ENCODE peak calls at places on chromosomes 1 and 21, in eight cellular contexts. F is K562, D is GM23338, Z is A549, C is Panc1, W is GM12878, S is HL-60, I is HCT116. M is an unnamed sample.

GRCh38 chr1:21763694-21764419 is 19.1 kb downstream of the USP48 start:
- DNase-seq in S (no peak), Z (no peak), C (no peak), W (no peak), D (no peak), I (no peak), F (no peak), M (no peak)

GRCh38 chr1:27536767-27537166 is 46.8 kb upstream of the WASF2 start:
- DNase-seq in Z (no peak), F (no peak), C (no peak), I (no peak), S (no peak), W (no peak), D (peak), M (no peak)

GRCh38 chr21:44327603-44327974 is 11.6 kb downstream of the CFAP410 start:
- DNase-seq in D (no peak), Z (no peak), I (no peak), F (no peak), S (no peak), W (no peak), C (no peak), M (no peak)

GRCh38 chr1:19219451-19219850 is 9.4 kb upstream of the UBR4 start:
- DNase-seq in I (no peak), F (no peak), W (no peak), Z (no peak), D (no peak), C (no peak), S (no peak), M (no peak)

GRCh38 chr21:27571706-27572105 is 604.8 kb upstream of the ADAMTS5 start:
- DNase-seq in W (no peak), D (no peak), C (no peak), S (no peak), F (no peak), Z (no peak), I (no peak), M (no peak)

GRCh38 chr1:29711582-29712274 is 475.4 kb downstream of the PTPRU start:
- DNase-seq in F (no peak), Z (no peak), W (peak), C (no peak), D (no peak), I (no peak), S (no peak), M (no peak)

GRCh38 chr21:44423941-44424607 is 31.2 kb upstream of the LRRC3 start:
- DNase-seq in D (no peak), W (no peak), S (no peak), C (no peak), F (no peak), I (no peak), Z (no peak), M (no peak)

GRCh38 chr1:8903410-8903809 is 24.9 kb upstream of the ENO1 start:
- DNase-seq in I (no peak), C (no peak), W (no peak), D (no peak), S (peak), F (no peak), Z (no peak), M (no peak)

GRCh38 chr1:12464028-12464427 is 154.0 kb downstream of the DHRS3 start:
- DNase-seq in Z (no peak), C (no peak), S (no peak), F (no peak), I (no peak), W (no peak), D (no peak), M (no peak)

GRCh38 chr21:38688068-38688467 is 117.7 kb upstream of the ETS2 start:
- DNase-seq in C (no peak), D (no peak), F (no peak), I (no peak), Z (no peak), W (no peak), S (no peak), M (no peak)

GRCh38 chr1:223429313-223429731 is 36.1 kb downstream of the CCDC185 start:
- DNase-seq in F (no peak), I (no peak), C (no peak), S (no peak), Z (no peak), D (no peak), W (no peak), M (no peak)

GRCh38 chr1:93029317-93029716 is 49.8 kb upstream of the MTF2 start:
- DNase-seq in Z (no peak), I (no peak), W (peak), S (no peak), C (no peak), D (no peak), F (no peak), M (no peak)

GRCh38 chr1:6235302-6235680 is 473 bp downstream of the ICMT start:
- DNase-seq in W (no peak), S (no peak), D (peak), C (no peak), Z (no peak), F (no peak), I (no peak), M (no peak)

GRCh38 chr1:160164121-160164520 is 12.7 kb downstream of the ATP1A4 start:
- DNase-seq in C (no peak), W (no peak), D (no peak), Z (no peak), S (no peak), I (no peak), F (no peak), M (no peak)

GRCh38 chr1:33169290-33170055 is 12.4 kb downstream of the TRIM62 start:
- DNase-seq in D (no peak), W (no peak), S (no peak), C (no peak), I (no peak), Z (no peak), F (no peak), M (no peak)

GRCh38 chr1:206579747-206580437 is 32.4 kb downstream of the EIF2D start:
- DNase-seq in C (no peak), Z (no peak), D (no peak), I (no peak), W (peak), S (peak), F (peak), M (no peak)

GRCh38 chr1:20609541-20609940 is 20.6 kb downstream of the CDA start:
- DNase-seq in Z (no peak), I (no peak), D (peak), S (no peak), C (no peak), W (no peak), F (no peak), M (no peak)

GRCh38 chr1:234699795-234700665 is 90.1 kb upstream of the IRF2BP2 start:
- DNase-seq in D (no peak), Z (no peak), W (peak), I (peak), S (no peak), F (peak), C (no peak), M (no peak)

GRCh38 chr21:26881504-26882228 is 36.5 kb upstream of the ADAMTS1 start:
- DNase-seq in F (no peak), S (no peak), I (no peak), C (no peak), D (peak), W (no peak), Z (no peak), M (no peak)

GRCh38 chr1:201686709-201687455 is 142.1 kb upstream of the IPO9 start:
- DNase-seq in I (no peak), Z (peak), F (no peak), S (peak), D (peak), C (no peak), W (no peak), M (no peak)

GRCh38 chr1:83978056-83978455 is 20.9 kb downstream of the TTLL7 start:
- DNase-seq in Z (no peak), F (no peak), W (no peak), D (no peak), I (no peak), C (no peak), S (no peak), M (no peak)
- TF ChIP-seq REST in Z (no peak), F (no peak), W (no peak), D (no peak), I (no peak), C (no peak), S (no peak), M (no peak)

DNA sequence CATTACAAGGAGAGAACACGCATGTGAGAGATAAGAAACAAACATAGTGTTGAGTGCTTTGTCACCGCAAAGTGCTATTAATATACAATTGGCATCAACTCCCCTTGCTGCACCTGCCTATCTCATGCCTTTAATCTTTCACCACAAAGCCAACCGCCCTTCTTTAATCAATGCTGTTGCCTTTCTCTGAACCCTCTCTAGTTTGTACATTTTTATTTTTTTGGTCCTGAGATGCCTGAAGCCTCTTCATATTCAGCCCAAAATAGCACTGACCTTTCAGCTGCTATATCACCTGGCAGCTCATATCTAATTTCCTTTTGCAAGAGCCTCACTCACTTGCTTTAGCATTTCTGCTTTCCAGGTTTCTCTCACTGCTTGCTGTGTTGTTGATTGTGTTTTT is 504.7 kb downstream of the NUF2 start:
- DNase-seq in C (no peak), F (no peak), Z (no peak), D (no peak), I (no peak), W (no peak), S (no peak), M (no peak)
- TF ChIP-seq REST in C (no peak), F (no peak), Z (no peak), D (no peak), I (no peak), W (no peak), S (no peak), M (no peak)

DNA sequence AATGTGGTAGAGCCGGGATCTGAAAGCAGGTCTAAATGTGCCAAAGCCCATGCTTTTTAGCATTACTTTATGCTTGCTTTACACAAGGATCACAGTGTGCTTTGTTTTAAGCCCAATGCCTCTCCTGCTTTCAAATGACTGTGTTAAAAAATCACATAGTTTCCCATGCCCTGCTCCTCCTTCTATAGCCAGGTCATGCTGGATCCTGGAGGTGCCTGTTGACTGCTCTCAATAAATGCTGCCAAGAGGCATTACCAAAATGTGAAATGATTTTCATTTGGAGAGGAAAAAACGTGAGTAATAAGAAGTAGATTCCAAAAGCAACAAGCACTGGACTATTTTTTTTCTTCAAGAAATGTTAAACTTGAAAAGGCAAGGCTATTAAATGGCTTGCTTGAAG is 420.7 kb upstream of the USP24 start:
- DNase-seq in I (no peak), W (no peak), D (no peak), C (no peak), S (no peak), F (no peak), Z (no peak), M (no peak)
- TF ChIP-seq REST in I (no peak), W (no peak), D (no peak), C (no peak), S (no peak), F (no peak), Z (no peak), M (no peak)

GRCh38 chr1:51690285-51690961 is 73.5 kb downstream of the OSBPL9 start:
- DNase-seq in C (peak), D (no peak), F (no peak), Z (peak), S (peak), I (no peak), W (no peak), M (peak)
- TF ChIP-seq REST in C (no peak), D (no peak), F (no peak), Z (no peak), S (no peak), I (no peak), W (no peak), M (no peak)

DNA sequence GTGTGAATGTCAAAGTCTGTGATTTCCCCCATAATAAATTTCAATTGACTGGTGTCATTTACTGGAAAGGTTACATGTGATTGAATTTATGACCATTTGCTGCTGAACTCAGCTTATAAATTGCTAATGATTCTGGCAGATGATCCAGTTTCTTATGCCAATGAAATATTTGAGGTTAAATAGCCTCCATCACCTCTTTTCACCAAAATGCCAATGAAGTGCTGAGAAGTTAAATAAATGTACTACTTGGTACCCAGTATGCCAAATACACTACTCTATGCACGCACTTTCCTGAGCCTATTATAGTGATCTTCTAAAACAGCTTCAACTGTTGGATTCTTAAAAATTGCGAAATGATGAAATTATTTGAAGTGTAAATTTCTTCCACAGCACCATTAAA is 741.4 kb downstream of the PLA2G4A start:
- DNase-seq in D (no peak), C (no peak), S (no peak), W (no peak), F (no peak), I (no peak), Z (no peak), M (no peak)
- TF ChIP-seq REST in D (no peak), C (no peak), S (no peak), W (no peak), F (no peak), I (no peak), Z (no peak), M (no peak)

M was measured in HepG2.